ENCODE peak calls at places on chromosomes 1 and 21, in six cellular contexts. B, N, K, M, E and Z are unnamed samples.

GRCh38 chr1:92792340-92792782 is 7.5 kb upstream of the EVI5 start:
- DNase-seq in B (no peak), N (no peak), E (peak), M (no peak), K (peak), Z (no peak)

GRCh38 chr1:7783826-7784491 is at the start of gene PER3:
- DNase-seq in M (peak), N (peak), E (peak), K (peak), B (peak), Z (peak)

GRCh38 chr1:181612100-181612499 is 128.8 kb downstream of the CACNA1E start:
- DNase-seq in K (no peak), N (no peak), M (no peak), E (no peak), B (no peak), Z (no peak)

GRCh38 chr1:30465096-30465495 is 258.3 kb downstream of the MATN1 start:
- DNase-seq in M (no peak), B (no peak), K (no peak), E (no peak), N (peak), Z (no peak)

GRCh38 chr1:241698177-241698576 is 46.1 kb downstream of the WDR64 start:
- DNase-seq in K (no peak), N (no peak), B (no peak), E (no peak), M (no peak), Z (no peak)

GRCh38 chr1:41024953-41025352 is 3.4 kb upstream of the SLFNL1 start:
- DNase-seq in E (no peak), B (no peak), M (no peak), N (no peak), K (no peak), Z (no peak)

GRCh38 chr1:246176126-246177024 is 330.7 kb downstream of the SMYD3 start:
- DNase-seq in E (no peak), N (no peak), M (no peak), K (peak), B (no peak), Z (peak)

GRCh38 chr1:208084220-208084619 is 160.0 kb downstream of the PLXNA2 start:
- DNase-seq in N (no peak), K (no peak), B (no peak), E (no peak), M (no peak), Z (no peak)

GRCh38 chr1:91273875-91274274 is 130.8 kb downstream of the HFM1 start:
- DNase-seq in E (peak), N (no peak), B (no peak), M (no peak), K (no peak), Z (no peak)

GRCh38 chr1:227914801-227915563 is 32.8 kb downstream of the WNT9A start:
- DNase-seq in N (peak), E (no peak), M (no peak), K (no peak), B (no peak), Z (no peak)

GRCh38 chr1:174743654-174744561 is 255.8 kb upstream of the CACYBP start:
- DNase-seq in M (peak), E (peak), N (no peak), B (no peak), K (peak), Z (peak)

GRCh38 chr21:42400525-42400924 is 3.2 kb upstream of the UBASH3A start:
- DNase-seq in B (peak), N (no peak), E (peak), K (no peak), M (no peak), Z (peak)

GRCh38 chr1:15757575-15758401 is 807 bp upstream of the FBLIM1 start:
- DNase-seq in M (no peak), K (peak), N (no peak), E (no peak), B (no peak), Z (peak)

GRCh38 chr1:36128126-36128904 is 3.3 kb upstream of the COL8A2 start:
- DNase-seq in K (no peak), N (no peak), B (no peak), M (no peak), E (peak), Z (peak)

GRCh38 chr1:116580446-116581322 is 9.9 kb upstream of the CD58 start:
- DNase-seq in N (no peak), E (no peak), M (no peak), K (no peak), B (no peak), Z (peak)

GRCh38 chr1:110083453-110084225 is 13.2 kb upstream of the ALX3 start:
- DNase-seq in B (no peak), M (no peak), N (no peak), E (no peak), K (no peak), Z (no peak)

GRCh38 chr1:12619396-12620141 is 1.6 kb upstream of the DHRS3 start:
- DNase-seq in M (peak), N (peak), B (peak), K (peak), E (peak), Z (peak)

GRCh38 chr1:35210306-35211112 is 17.6 kb upstream of the SFPQ start:
- DNase-seq in K (peak), B (no peak), M (no peak), E (no peak), N (no peak), Z (no peak)

GRCh38 chr1:53581476-53581875 is 122.3 kb downstream of the DMRTB1 start:
- DNase-seq in N (peak), E (no peak), B (no peak), K (no peak), M (no peak), Z (no peak)

GRCh38 chr1:27348861-27349783 is 7.3 kb downstream of the SYTL1 start:
- DNase-seq in B (no peak), E (peak), M (peak), K (peak), N (no peak), Z (peak)

GRCh38 chr1:19720973-19721372 is 56.3 kb downstream of the HTR6 start:
- DNase-seq in B (no peak), M (no peak), K (no peak), N (no peak), E (no peak), Z (no peak)